ENCODE peak calls at places on chromosome 1, in four cellular contexts. A, H, Q and P are unnamed samples.

GRCh38 chr1:31421404-31422040 is 8.5 kb downstream of the SERINC2 start:
- DNase-seq in H (no peak), A (no peak), Q (no peak), P (no peak)

GRCh38 chr1:149846042-149846441 is 53.3 kb upstream of the BOLA1 start:
- DNase-seq in A (no peak), Q (no peak), H (no peak), P (no peak)

GRCh38 chr1:8939362-8939995 is 6.2 kb upstream of the CA6 start:
- DNase-seq in Q (no peak), H (no peak), A (no peak), P (no peak)

GRCh38 chr1:153465728-153466625 is 5.5 kb upstream of the S100A7 start:
- DNase-seq in H (peak), Q (peak), A (peak), P (peak)

GRCh38 chr1:67586596-67586995 is 98.4 kb upstream of the GADD45A start:
- DNase-seq in Q (no peak), A (no peak), H (no peak), P (no peak)

GRCh38 chr1:151047925-151048644 is 534 bp downstream of the C1orf56 start:
- DNase-seq in Q (peak), H (peak), A (peak), P (peak)

GRCh38 chr1:61013953-61014667 is 68.3 kb upstream of the NFIA start:
- DNase-seq in A (no peak), H (no peak), Q (no peak), P (no peak)

GRCh38 chr1:7592120-7592798 is 178.8 kb upstream of the VAMP3 start:
- DNase-seq in H (no peak), Q (no peak), A (no peak), P (no peak)

GRCh38 chr1:245301921-245302320 is 147.1 kb downstream of the KIF26B start:
- DNase-seq in Q (no peak), H (no peak), A (no peak), P (no peak)

GRCh38 chr1:152220166-152221163 is 3.5 kb downstream of the HRNR start:
- DNase-seq in Q (no peak), A (no peak), H (no peak), P (no peak)

GRCh38 chr1:102318104-102318806 is 321.5 kb upstream of the OLFM3 start:
- DNase-seq in A (no peak), Q (no peak), H (no peak), P (no peak)

GRCh38 chr1:19752083-19752696 is 47.5 kb downstream of the TMCO4 start:
- DNase-seq in A (no peak), H (no peak), Q (no peak), P (no peak)

GRCh38 chr1:171844381-171844780 is 3.1 kb downstream of the DNM3 start:
- DNase-seq in Q (no peak), H (no peak), A (no peak), P (no peak)

GRCh38 chr1:71919812-71920509 is 362.4 kb downstream of the NEGR1 start:
- DNase-seq in H (no peak), A (no peak), Q (no peak), P (peak)

GRCh38 chr1:62716397-62716796 is 28.2 kb upstream of the DOCK7 start:
- DNase-seq in Q (no peak), A (no peak), H (no peak), P (no peak)

GRCh38 chr1:69858534-69858933 is 290.8 kb downstream of the LRRC7 start:
- DNase-seq in Q (no peak), A (no peak), H (no peak), P (no peak)

GRCh38 chr1:12851779-12852178 is 3.3 kb upstream of the HNRNPCL1 start:
- DNase-seq in A (no peak), Q (no peak), H (no peak), P (no peak)

GRCh38 chr1:218495931-218496330 is 150.8 kb downstream of the TGFB2 start:
- DNase-seq in Q (no peak), A (no peak), H (no peak), P (no peak)

GRCh38 chr1:39528082-39528481 is 36.6 kb downstream of the BMP8A start:
- DNase-seq in A (no peak), Q (no peak), H (no peak), P (no peak)

GRCh38 chr1:234912541-234913312 is 215.9 kb downstream of the TOMM20 start:
- DNase-seq in H (no peak), Q (no peak), A (no peak), P (no peak)

GRCh38 chr1:74729741-74730478 is 2.9 kb downstream of the CRYZ start:
- DNase-seq in H (no peak), Q (no peak), A (no peak), P (no peak)

GRCh38 chr1:199759268-199759724 is 268.2 kb upstream of the NR5A2 start:
- DNase-seq in Q (no peak), H (no peak), A (no peak), P (no peak)

GRCh38 chr1:202189012-202189790 is 4.4 kb upstream of the LGR6 start:
- DNase-seq in H (peak), Q (peak), A (peak), P (peak)